ENCODE peak calls at places on chromosomes 1 and 21, in five cellular contexts. Z is uterus, Q is ovary, A is tibial nerve, B is foreskin fibroblast. Y is an unnamed sample.

GRCh38 chr1:156910309-156910782 is 10.1 kb upstream of the LRRC71 start:
- DNase-seq in B (no peak), Q (peak; percentile 46), A (no peak), Z (no peak), Y (peak; percentile 60)

GRCh38 chr1:30756545-30757195 is 904 bp downstream of the LAPTM5 start:
- DNase-seq in Q (no peak), A (peak; percentile 62), Z (no peak), B (peak; percentile 84), Y (peak; percentile 66)

GRCh38 chr1:26468911-26469310 is 3.3 kb upstream of the HMGN2 start:
- DNase-seq in Z (no peak), Q (no peak), A (no peak), B (no peak), Y (no peak)

GRCh38 chr1:91854852-91855251 is 31.1 kb downstream of the TGFBR3 start:
- DNase-seq in B (no peak), Q (no peak), Z (no peak), A (no peak), Y (no peak)

GRCh38 chr1:229438021-229438420 is 4.1 kb upstream of the ACTA1 start:
- DNase-seq in A (no peak), Q (no peak), Z (no peak), B (no peak), Y (no peak)

GRCh38 chr1:216794541-216795055 is 71.4 kb upstream of the ESRRG start:
- DNase-seq in Z (no peak), A (no peak), B (no peak), Q (no peak), Y (no peak)

GRCh38 chr1:98929456-98929855 is 75.2 kb downstream of the PLPPR5 start:
- DNase-seq in A (no peak), B (no peak), Z (no peak), Q (no peak), Y (no peak)

GRCh38 chr1:71303617-71304041 is 222.8 kb upstream of the ZRANB2 start:
- DNase-seq in Q (no peak), Z (no peak), A (no peak), B (no peak), Y (no peak)

GRCh38 chr1:205348559-205349477 is 7.9 kb downstream of the KLHDC8A start:
- DNase-seq in Z (no peak), Q (no peak), A (no peak), B (no peak), Y (no peak)

GRCh38 chr21:41703857-41704501 is 62.9 kb downstream of the RIPK4 start:
- DNase-seq in Q (no peak), A (no peak), Z (no peak), B (no peak), Y (peak; percentile 86)

GRCh38 chr1:155911156-155912055 is at the start of gene RIT1:
- DNase-seq in A (peak; percentile 84), Q (peak; percentile 89), B (peak; percentile 83), Z (peak; percentile 84), Y (peak; percentile 92)

GRCh38 chr1:93552751-93553455 is 105.0 kb downstream of the FNBP1L start:
- DNase-seq in Q (no peak), A (no peak), B (peak; percentile 45), Z (no peak), Y (peak; percentile 36)

GRCh38 chr1:38198099-38198498 is 151.5 kb upstream of the POU3F1 start:
- DNase-seq in Z (no peak), B (no peak), Q (no peak), A (no peak), Y (no peak)

GRCh38 chr1:28668956-28669719 is 554 bp downstream of the GMEB1 start:
- DNase-seq in Q (peak; percentile 60), B (peak; percentile 58), Z (peak; percentile 52), A (peak; percentile 22), Y (peak; percentile 23)

GRCh38 chr1:165897326-165898303 is 70.2 kb downstream of the UCK2 start:
- DNase-seq in B (peak; percentile 71), A (no peak), Z (no peak), Q (no peak), Y (no peak)

GRCh38 chr21:45114475-45114874 is 40.1 kb downstream of the ADARB1 start:
- DNase-seq in Q (no peak), A (no peak), B (no peak), Z (no peak), Y (no peak)

GRCh38 chr1:159986093-159986492 is 32.1 kb upstream of the SLAMF9 start:
- DNase-seq in Z (no peak), Q (no peak), B (no peak), A (no peak), Y (no peak)

GRCh38 chr1:154420172-154420571 is 15.0 kb downstream of the IL6R start:
- DNase-seq in Q (peak; percentile 89), A (peak; percentile 87), Z (peak; percentile 89), B (peak; percentile 81), Y (peak; percentile 81)

GRCh38 chr1:24657781-24658180 is 14.7 kb downstream of the SRRM1 start:
- DNase-seq in Q (no peak), Z (no peak), B (no peak), A (no peak), Y (no peak)

GRCh38 chr1:103513720-103514119 is 11.8 kb upstream of the RNPC3 start:
- DNase-seq in B (no peak), A (peak; percentile 15), Z (no peak), Q (no peak), Y (no peak)

GRCh38 chr1:171226757-171227370 is 21.4 kb upstream of the FMO1 start:
- DNase-seq in Z (no peak), B (peak; percentile 61), Q (peak; percentile 32), A (peak; percentile 33), Y (peak; percentile 62)

GRCh38 chr1:85862456-85862855 is 154.2 kb upstream of the ZNHIT6 start:
- DNase-seq in B (peak; percentile 31), A (no peak), Q (no peak), Z (no peak), Y (peak; percentile 11)

GRCh38 chr1:28927442-28928305 is 13.3 kb downstream of the EPB41 start:
- DNase-seq in Q (no peak), A (no peak), Z (no peak), B (no peak), Y (no peak)

GRCh38 chr1:11134352-11135266 is 34.9 kb upstream of the EXOSC10 start:
- DNase-seq in Z (no peak), A (no peak), Q (no peak), B (peak; percentile 60), Y (no peak)

GRCh38 chr1:238991730-238992490 is 394.5 kb upstream of the CHRM3 start:
- DNase-seq in A (no peak), Z (no peak), B (no peak), Q (no peak), Y (no peak)

GRCh38 chr1:15081088-15081487 is 72.5 kb upstream of the TMEM51 start:
- DNase-seq in A (no peak), Q (no peak), B (no peak), Z (no peak), Y (no peak)

GRCh38 chr1:150548632-150549495 is at the start of gene ADAMTSL4:
- DNase-seq in Z (peak; percentile 79), B (no peak), A (no peak), Q (peak; percentile 70), Y (peak; percentile 69)

GRCh38 chr1:163169553-163169952 is 33.2 kb downstream of the RGS5 start:
- DNase-seq in B (no peak), A (no peak), Q (no peak), Z (no peak), Y (no peak)

GRCh38 chr1:163171826-163172225 is 30.9 kb downstream of the RGS5 start:
- DNase-seq in Z (no peak), B (no peak), A (no peak), Q (no peak), Y (no peak)

GRCh38 chr1:163172596-163172995 is 30.1 kb downstream of the RGS5 start:
- DNase-seq in A (no peak), B (no peak), Z (no peak), Q (no peak), Y (no peak)

GRCh38 chr1:163170331-163170730 is 32.4 kb downstream of the RGS5 start:
- DNase-seq in Q (no peak), A (no peak), Z (no peak), B (peak; percentile 32), Y (no peak)

GRCh38 chr1:163170975-163171676 is 31.6 kb downstream of the RGS5 start:
- DNase-seq in B (peak; percentile 27), Z (no peak), A (no peak), Q (no peak), Y (peak; percentile 4)
- TF ChIP-seq CTCF in B (peak; percentile 34), Z (no peak), A (peak; percentile 13), Q (no peak), Y (peak; percentile 71)

DNA sequence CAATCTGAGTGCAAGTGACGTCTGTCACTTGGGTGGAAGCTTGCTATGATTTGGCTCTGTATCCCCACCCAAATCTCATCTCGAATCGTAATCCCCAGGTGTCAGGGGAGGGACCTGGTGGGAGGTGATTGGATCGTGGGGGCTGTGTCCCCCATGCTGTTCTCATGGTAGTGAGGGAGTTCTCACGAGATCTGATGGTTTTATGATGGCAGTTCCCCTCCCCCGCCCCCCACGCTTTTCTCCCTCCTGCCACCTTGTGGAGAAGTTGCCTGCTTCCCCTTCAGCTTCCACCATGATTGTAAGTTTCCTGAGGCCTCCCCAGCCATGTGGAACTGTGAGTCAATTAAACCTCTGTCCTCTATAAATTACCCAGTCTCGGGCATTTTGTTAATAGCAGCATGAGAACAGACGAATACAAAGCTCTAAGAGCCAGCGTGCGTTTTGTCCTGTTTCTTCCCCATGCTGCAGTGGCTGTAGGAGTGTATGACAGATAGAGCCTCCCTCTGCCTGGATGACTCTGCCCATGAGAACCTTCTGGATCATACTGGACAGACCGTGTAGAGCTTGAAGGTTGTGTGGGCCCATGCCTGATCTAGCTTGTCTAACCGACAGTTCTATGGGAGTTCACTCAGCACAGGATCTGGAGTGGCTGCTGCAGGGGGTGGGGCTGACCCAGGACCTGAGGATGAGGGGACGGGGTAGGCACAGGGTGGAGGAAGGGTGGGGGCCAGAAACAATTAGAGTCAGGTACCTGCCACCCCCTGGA is 139.7 kb upstream of the ERRFI1 start:
- DNase-seq in B (no peak), A (no peak), Q (no peak), Z (no peak), Y (no peak)
- TF ChIP-seq CTCF in B (no peak), A (no peak), Q (no peak), Z (no peak), Y (no peak)

GRCh38 chr1:161486806-161487482 is 18.3 kb upstream of the FCGR2A start:
- DNase-seq in Q (no peak), Z (no peak), B (peak; percentile 32), A (peak; percentile 69), Y (peak; percentile 58)

GRCh38 chr1:161481624-161482392 is 23.4 kb upstream of the FCGR2A start:
- DNase-seq in Z (no peak), A (no peak), B (no peak), Q (no peak), Y (peak; percentile 30)

GRCh38 chr1:161482610-161483009 is 22.6 kb upstream of the FCGR2A start:
- DNase-seq in B (no peak), Q (no peak), Z (no peak), A (no peak), Y (no peak)

GRCh38 chr1:161483361-161483760 is 21.9 kb upstream of the FCGR2A start:
- DNase-seq in B (no peak), Z (no peak), Q (no peak), A (no peak), Y (no peak)

DNA sequence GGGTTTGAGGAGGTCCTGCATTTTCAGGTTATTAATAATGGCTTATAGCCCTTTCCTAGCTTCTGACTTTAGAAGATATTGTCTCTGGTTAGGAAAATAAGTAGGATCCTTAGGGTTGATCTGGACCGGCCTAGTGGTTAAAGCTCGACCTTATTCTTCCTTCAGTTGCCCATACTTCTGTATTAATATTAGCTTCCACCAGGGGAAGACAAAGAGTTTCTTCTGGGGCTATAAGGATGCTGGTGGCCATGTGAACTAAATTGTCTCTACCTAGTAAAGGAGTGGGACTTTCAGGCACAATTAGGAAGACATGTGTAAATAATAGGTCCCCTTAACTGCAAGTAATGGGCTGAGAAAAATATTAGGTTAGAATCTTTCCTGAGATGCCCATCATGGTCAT is 20.6 kb upstream of the FCGR2A start:
- DNase-seq in A (no peak), Z (no peak), Q (no peak), B (no peak), Y (no peak)
- TF ChIP-seq CTCF in A (no peak), Z (no peak), Q (no peak), B (peak; percentile 11), Y (no peak)

GRCh38 chr1:84668185-84668584 is 22.1 kb downstream of the SSX2IP start:
- DNase-seq in B (no peak), A (peak; percentile 12), Q (no peak), Z (no peak), Y (no peak)
- TF ChIP-seq CTCF in B (peak; percentile 11), A (no peak), Q (no peak), Z (peak; percentile 20), Y (no peak)